ENCODE peak calls at places on chromosomes 12 and 14, in ten cellular contexts. J is mammary epithelial cell; B is NCI-H1694; W is IMR-90; Q is fibroblast of lung; L is nephron progenitor cell; A is NCI-H82; G is activated CD4-positive, alpha-beta T cell treated with anti-CD3 and anti-CD28 coated beads for 4 hours; H is GM23248; S is iPS-NIHi11. R is an unnamed sample.

GRCh38 chr14:102183922-102184677 is 44.4 kb downstream of the WDR20 start:
- DNase-seq in J (no peak), B (no peak), W (no peak), Q (no peak), L (no peak), A (no peak), G (no peak), H (no peak), S (no peak), R (no peak)

GRCh38 chr12:11545438-11546330 is 103.8 kb upstream of the ETV6 start:
- DNase-seq in J (no peak), B (peak), W (no peak), Q (no peak), L (no peak), A (peak), G (peak), H (no peak), S (no peak), R (no peak)

GRCh38 chr14:58784946-58785345 is 147.2 kb downstream of the DACT1 start:
- DNase-seq in J (no peak), B (no peak), W (no peak), Q (no peak), L (no peak), A (no peak), G (no peak), H (no peak), S (no peak), R (no peak)

GRCh38 chr14:68042002-68042401 is 222.4 kb downstream of the RAD51B start:
- DNase-seq in J (no peak), B (no peak), W (no peak), Q (no peak), L (no peak), A (no peak), G (no peak), H (no peak), S (no peak), R (no peak)

GRCh38 chr12:121981456-121981855 is 40.2 kb upstream of the BCL7A start:
- DNase-seq in J (no peak), B (no peak), W (no peak), Q (no peak), L (no peak), A (no peak), G (no peak), H (no peak), S (no peak), R (no peak)

GRCh38 chr12:64733857-64734256 is 25.3 kb downstream of the GNS start:
- DNase-seq in J (peak), B (peak), W (no peak), Q (no peak), L (no peak), A (no peak), G (no peak), H (peak), S (peak), R (peak)

GRCh38 chr14:31927348-31927826 is 149.7 kb upstream of the ARHGAP5 start:
- DNase-seq in J (peak), B (no peak), W (peak), Q (peak), L (peak), A (peak), G (no peak), H (peak), S (peak), R (no peak)

GRCh38 chr12:6097384-6097783 is 27.1 kb downstream of the VWF start:
- DNase-seq in J (peak), B (no peak), W (peak), Q (no peak), L (no peak), A (no peak), G (no peak), H (peak), S (no peak), R (no peak)

GRCh38 chr12:57729321-57729844 is 9.2 kb downstream of the AGAP2 start:
- DNase-seq in J (no peak), B (no peak), W (no peak), Q (no peak), L (no peak), A (no peak), G (no peak), H (no peak), S (no peak), R (no peak)

GRCh38 chr12:57745485-57745881 is 644 bp downstream of the TSPAN31 start:
- DNase-seq in J (no peak), B (no peak), W (peak), Q (no peak), L (no peak), A (no peak), G (no peak), H (peak), S (no peak), R (no peak)

GRCh38 chr12:69435644-69436043 is 34.5 kb upstream of the FRS2 start:
- DNase-seq in J (no peak), B (no peak), W (peak), Q (peak), L (no peak), A (no peak), G (no peak), H (peak), S (no peak), R (no peak)

GRCh38 chr12:76202621-76203020 is 118.1 kb upstream of the NAP1L1 start:
- DNase-seq in J (no peak), B (no peak), W (no peak), Q (no peak), L (no peak), A (no peak), G (no peak), H (no peak), S (no peak), R (no peak)

GRCh38 chr12:11826607-11827006 is 177.1 kb downstream of the ETV6 start:
- DNase-seq in J (no peak), B (no peak), W (no peak), Q (no peak), L (no peak), A (no peak), G (no peak), H (no peak), S (no peak), R (no peak)

GRCh38 chr14:50762001-50762930 is 68.7 kb downstream of the NIN start:
- DNase-seq in J (no peak), B (no peak), W (peak), Q (peak), L (no peak), A (no peak), G (no peak), H (peak), S (no peak), R (no peak)

R was measured in NCI-H446 treated with DMSO at 0.1 percent for 48 hours.